ENCODE peak calls at places on chromosomes 13 and 19, in seven cellular contexts. G is CD8-positive, alpha-beta T cell; E is tibial artery; N is A673; C is osteoblast; W is choroid plexus epithelial cell; T is CD4-positive, alpha-beta T cell. R is an unnamed sample.

GRCh38 chr13:84810781-84811180 is 928.5 kb upstream of the SLITRK1 start:
- DNase-seq in G (no peak), E (no peak), N (no peak), C (no peak), W (no peak), T (no peak), R (no peak)

GRCh38 chr13:100530645-100531044 is 57.9 kb downstream of the GGACT start:
- DNase-seq in G (no peak), E (no peak), N (no peak), C (peak), W (peak), T (no peak), R (no peak)

GRCh38 chr13:95676100-95676774 is 702 bp upstream of the DNAJC3 start:
- DNase-seq in G (peak), E (no peak), N (peak), C (peak), W (peak), T (no peak), R (no peak)

GRCh38 chr13:112443191-112444000 is 67.2 kb downstream of the SPACA7 start:
- DNase-seq in G (no peak), E (no peak), N (peak), C (peak), W (peak), T (no peak), R (no peak)

GRCh38 chr19:45475537-45476348 is 7.9 kb downstream of the FOSB start:
- DNase-seq in G (no peak), E (no peak), N (no peak), C (no peak), W (no peak), T (no peak), R (no peak)

GRCh38 chr13:39273953-39274352 is 235.7 kb downstream of the NHLRC3 start:
- DNase-seq in G (no peak), E (no peak), N (no peak), C (no peak), W (peak), T (no peak), R (peak)

GRCh38 chr13:93558637-93559036 is 332.0 kb downstream of the GPC6 start:
- DNase-seq in G (no peak), E (no peak), N (no peak), C (no peak), W (no peak), T (no peak), R (no peak)

GRCh38 chr19:19342086-19343015 is 21.7 kb downstream of the MAU2 start:
- DNase-seq in G (no peak), E (no peak), N (peak), C (peak), W (peak), T (no peak), R (peak)

GRCh38 chr19:51946602-51947001 is 19.3 kb downstream of the ZNF613 start:
- DNase-seq in G (no peak), E (no peak), N (no peak), C (no peak), W (no peak), T (no peak), R (no peak)

GRCh38 chr13:42753697-42754096 is 27.7 kb upstream of the FAM216B start:
- DNase-seq in G (no peak), E (no peak), N (no peak), C (peak), W (peak), T (no peak), R (no peak)

GRCh38 chr19:12731337-12731736 is 3.1 kb downstream of the TRIR start:
- DNase-seq in G (no peak), E (no peak), N (no peak), C (no peak), W (no peak), T (no peak), R (no peak)

GRCh38 chr19:15584541-15585115 is 30.4 kb upstream of the CYP4F8 start:
- DNase-seq in G (peak), E (peak), N (peak), C (peak), W (peak), T (peak), R (peak)
- TF ChIP-seq CTCF in G (peak), E (peak), N (peak), C (peak), W (peak), T (peak), R (peak)

GRCh38 chr13:101784313-101784712 is 331.8 kb downstream of the ITGBL1 start:
- DNase-seq in G (no peak), E (no peak), N (no peak), C (no peak), W (no peak), T (no peak), R (no peak)

GRCh38 chr13:101783554-101783953 is 331.1 kb downstream of the ITGBL1 start:
- DNase-seq in G (no peak), E (no peak), N (no peak), C (no peak), W (no peak), T (no peak), R (no peak)

DNA sequence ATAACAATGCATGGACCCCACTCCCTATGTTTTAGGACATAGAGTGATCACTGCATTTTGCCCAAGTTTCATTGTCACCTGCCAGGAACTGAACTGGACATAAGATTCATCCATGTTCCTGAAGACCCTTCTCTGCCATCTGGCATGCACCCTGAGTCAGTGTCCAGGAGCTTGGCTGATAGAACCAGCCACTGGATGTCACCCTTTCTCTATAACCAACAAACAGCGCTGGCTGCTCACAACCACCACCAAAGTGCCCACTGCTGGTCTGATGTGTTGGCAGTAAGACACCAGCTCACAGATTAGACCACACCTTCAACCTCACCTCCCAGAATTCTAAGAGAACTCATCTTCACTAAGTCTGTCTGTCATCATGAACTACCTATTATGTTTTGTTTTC is 333.4 kb downstream of the ITGBL1 start:
- DNase-seq in G (no peak), E (no peak), N (peak), C (no peak), W (peak), T (no peak), R (peak)
- TF ChIP-seq CTCF in G (no peak), E (no peak), N (peak), C (peak), W (peak), T (no peak), R (no peak)

GRCh38 chr19:38557205-38557799 is 60.5 kb downstream of the MAP4K1 start:
- DNase-seq in G (peak), E (no peak), N (no peak), C (peak), W (no peak), T (no peak), R (no peak)
- TF ChIP-seq CTCF in G (peak), E (no peak), N (no peak), C (no peak), W (no peak), T (no peak), R (peak)

GRCh38 chr19:14361824-14362223 is 19.4 kb upstream of the ADGRE5 start:
- DNase-seq in G (peak), E (no peak), N (peak), C (no peak), W (no peak), T (no peak), R (peak)
- TF ChIP-seq CTCF in G (peak), E (peak), N (peak), C (peak), W (no peak), T (peak), R (no peak)

R was measured in GM13976.